ENCODE peak calls at places on chromosomes 13 and 19, in six cellular contexts. One of them, this sample, is unnamed.

GRCh38 chr19:15576526-15577156 is 38.4 kb upstream of the CYP4F8 start:
- DNase-seq in endodermal cell: no peak
- DNase-seq in coronary artery: no peak
- DNase-seq in AG04450: no peak
- DNase-seq in astrocyte: no peak
- DNase-seq in heart right ventricle: no peak
- DNase-seq in this sample: no peak

GRCh38 chr13:59734393-59734792 is 429.3 kb downstream of the DIAPH3 start:
- DNase-seq in coronary artery: no peak
- DNase-seq in astrocyte: no peak
- DNase-seq in heart right ventricle: no peak
- DNase-seq in AG04450: no peak
- DNase-seq in endodermal cell: no peak
- DNase-seq in this sample: no peak

GRCh38 chr19:41945135-41945766 is 13.9 kb downstream of the RABAC1 start:
- DNase-seq in endodermal cell: no peak
- DNase-seq in astrocyte: no peak
- DNase-seq in heart right ventricle: no peak
- DNase-seq in coronary artery: no peak
- DNase-seq in AG04450: no peak
- DNase-seq in this sample: peak

GRCh38 chr13:103694033-103694432 is 627.8 kb upstream of the SLC10A2 start:
- DNase-seq in AG04450: no peak
- DNase-seq in endodermal cell: peak
- DNase-seq in astrocyte: no peak
- DNase-seq in heart right ventricle: no peak
- DNase-seq in coronary artery: no peak
- DNase-seq in this sample: no peak

GRCh38 chr19:15074371-15074770 is 7.6 kb upstream of the OR1I1 start:
- DNase-seq in astrocyte: no peak
- DNase-seq in heart right ventricle: no peak
- DNase-seq in AG04450: no peak
- DNase-seq in coronary artery: no peak
- DNase-seq in endodermal cell: no peak
- DNase-seq in this sample: no peak

GRCh38 chr13:106083620-106084350 is 451.7 kb downstream of the EFNB2 start:
- DNase-seq in heart right ventricle: no peak
- DNase-seq in astrocyte: peak
- DNase-seq in AG04450: no peak
- DNase-seq in coronary artery: no peak
- DNase-seq in endodermal cell: peak
- DNase-seq in this sample: peak

GRCh38 chr13:68988176-68988575 is 1119.5 kb upstream of the ATXN8OS start:
- DNase-seq in AG04450: no peak
- DNase-seq in heart right ventricle: no peak
- DNase-seq in astrocyte: no peak
- DNase-seq in endodermal cell: no peak
- DNase-seq in coronary artery: no peak
- DNase-seq in this sample: no peak

GRCh38 chr19:6260912-6261636 is 18.7 kb downstream of the MLLT1 start:
- DNase-seq in coronary artery: no peak
- DNase-seq in endodermal cell: peak
- DNase-seq in AG04450: no peak
- DNase-seq in heart right ventricle: no peak
- DNase-seq in astrocyte: no peak
- DNase-seq in this sample: no peak

GRCh38 chr19:51129716-51130115 is 5.0 kb downstream of the SIGLEC9 start:
- DNase-seq in endodermal cell: no peak
- DNase-seq in astrocyte: no peak
- DNase-seq in coronary artery: no peak
- DNase-seq in heart right ventricle: no peak
- DNase-seq in AG04450: no peak
- DNase-seq in this sample: no peak

GRCh38 chr13:73857106-73857505 is 277.1 kb downstream of the KLF12 start:
- DNase-seq in endodermal cell: no peak
- DNase-seq in astrocyte: no peak
- DNase-seq in heart right ventricle: no peak
- DNase-seq in AG04450: no peak
- DNase-seq in coronary artery: no peak
- DNase-seq in this sample: no peak

GRCh38 chr13:50898338-50898737 is 11.3 kb upstream of the RNASEH2B start:
- DNase-seq in endodermal cell: no peak
- DNase-seq in heart right ventricle: no peak
- DNase-seq in coronary artery: no peak
- DNase-seq in astrocyte: no peak
- DNase-seq in AG04450: no peak
- DNase-seq in this sample: no peak

GRCh38 chr19:19619121-19619848 is 798 bp upstream of the PBX4 start:
- DNase-seq in astrocyte: no peak
- DNase-seq in AG04450: no peak
- DNase-seq in coronary artery: no peak
- DNase-seq in heart right ventricle: no peak
- DNase-seq in endodermal cell: no peak
- DNase-seq in this sample: no peak

GRCh38 chr19:48121909-48122371 is 11.3 kb upstream of the PLA2G4C start:
- DNase-seq in heart right ventricle: no peak
- DNase-seq in AG04450: no peak
- DNase-seq in astrocyte: no peak
- DNase-seq in endodermal cell: no peak
- DNase-seq in coronary artery: no peak
- DNase-seq in this sample: peak

GRCh38 chr19:50835103-50835784 is 1.9 kb upstream of the KLK15 start:
- DNase-seq in heart right ventricle: no peak
- DNase-seq in AG04450: no peak
- DNase-seq in astrocyte: no peak
- DNase-seq in coronary artery: no peak
- DNase-seq in endodermal cell: no peak
- DNase-seq in this sample: peak

GRCh38 chr19:53355739-53356138 is 9.8 kb upstream of the ZNF525 start:
- DNase-seq in astrocyte: no peak
- DNase-seq in coronary artery: no peak
- DNase-seq in AG04450: no peak
- DNase-seq in endodermal cell: no peak
- DNase-seq in heart right ventricle: no peak
- DNase-seq in this sample: no peak

GRCh38 chr13:85597790-85598500 is 201.3 kb downstream of the SLITRK6 start:
- DNase-seq in endodermal cell: no peak
- DNase-seq in AG04450: peak
- DNase-seq in coronary artery: no peak
- DNase-seq in astrocyte: peak
- DNase-seq in heart right ventricle: no peak
- DNase-seq in this sample: no peak

GRCh38 chr13:71949441-71949840 is 82.4 kb upstream of the DACH1 start:
- DNase-seq in coronary artery: no peak
- DNase-seq in heart right ventricle: no peak
- DNase-seq in astrocyte: no peak
- DNase-seq in endodermal cell: no peak
- DNase-seq in AG04450: no peak
- DNase-seq in this sample: no peak

GRCh38 chr13:48126944-48127814 is 32.3 kb upstream of the MED4 start:
- DNase-seq in astrocyte: peak
- DNase-seq in endodermal cell: peak
- DNase-seq in AG04450: no peak
- DNase-seq in coronary artery: peak
- DNase-seq in heart right ventricle: peak
- DNase-seq in this sample: peak

GRCh38 chr13:106570354-106570822 is 2.5 kb upstream of the ARGLU1 start:
- DNase-seq in astrocyte: peak
- DNase-seq in AG04450: no peak
- DNase-seq in heart right ventricle: peak
- DNase-seq in endodermal cell: peak
- DNase-seq in coronary artery: peak
- DNase-seq in this sample: peak

GRCh38 chr13:62629618-62630017 is 1214.0 kb upstream of the PCDH20 start:
- DNase-seq in AG04450: no peak
- DNase-seq in endodermal cell: no peak
- DNase-seq in coronary artery: no peak
- DNase-seq in astrocyte: no peak
- DNase-seq in heart right ventricle: no peak
- DNase-seq in this sample: no peak

GRCh38 chr19:14337510-14337909 is 43.7 kb upstream of the ADGRE5 start:
- DNase-seq in heart right ventricle: no peak
- DNase-seq in endodermal cell: peak
- DNase-seq in astrocyte: no peak
- DNase-seq in coronary artery: no peak
- DNase-seq in AG04450: no peak
- DNase-seq in this sample: no peak

GRCh38 chr19:5147074-5147970 is 178.4 kb downstream of the KDM4B start:
- DNase-seq in astrocyte: no peak
- DNase-seq in AG04450: no peak
- DNase-seq in heart right ventricle: no peak
- DNase-seq in endodermal cell: no peak
- DNase-seq in coronary artery: no peak
- DNase-seq in this sample: no peak

GRCh38 chr19:8468761-8469458 is 24.1 kb downstream of the HNRNPM start:
- DNase-seq in heart right ventricle: no peak
- DNase-seq in coronary artery: no peak
- DNase-seq in AG04450: peak
- DNase-seq in endodermal cell: no peak
- DNase-seq in astrocyte: peak
- DNase-seq in this sample: no peak

GRCh38 chr13:64428196-64428595 is 2801.9 kb downstream of the PCDH9 start:
- DNase-seq in AG04450: peak
- DNase-seq in coronary artery: no peak
- DNase-seq in astrocyte: peak
- DNase-seq in endodermal cell: no peak
- DNase-seq in heart right ventricle: no peak
- DNase-seq in this sample: no peak

GRCh38 chr13:94978516-94978915 is 266.2 kb upstream of the SOX21 start:
- DNase-seq in AG04450: no peak
- DNase-seq in endodermal cell: no peak
- DNase-seq in heart right ventricle: no peak
- DNase-seq in coronary artery: no peak
- DNase-seq in astrocyte: no peak
- DNase-seq in this sample: no peak

GRCh38 chr19:28556371-28556770 is 656.6 kb downstream of the UQCRFS1 start:
- DNase-seq in endodermal cell: peak
- DNase-seq in coronary artery: no peak
- DNase-seq in AG04450: no peak
- DNase-seq in astrocyte: no peak
- DNase-seq in heart right ventricle: no peak
- DNase-seq in this sample: no peak

GRCh38 chr13:104962411-104962810 is 1573.1 kb downstream of the EFNB2 start:
- DNase-seq in AG04450: no peak
- DNase-seq in endodermal cell: no peak
- DNase-seq in heart right ventricle: no peak
- DNase-seq in astrocyte: no peak
- DNase-seq in coronary artery: no peak
- DNase-seq in this sample: no peak

GRCh38 chr13:41561179-41561578 is 103.8 kb downstream of the RGCC start:
- DNase-seq in coronary artery: no peak
- DNase-seq in heart right ventricle: no peak
- DNase-seq in AG04450: no peak
- DNase-seq in astrocyte: peak
- DNase-seq in endodermal cell: no peak
- DNase-seq in this sample: peak

DNA sequence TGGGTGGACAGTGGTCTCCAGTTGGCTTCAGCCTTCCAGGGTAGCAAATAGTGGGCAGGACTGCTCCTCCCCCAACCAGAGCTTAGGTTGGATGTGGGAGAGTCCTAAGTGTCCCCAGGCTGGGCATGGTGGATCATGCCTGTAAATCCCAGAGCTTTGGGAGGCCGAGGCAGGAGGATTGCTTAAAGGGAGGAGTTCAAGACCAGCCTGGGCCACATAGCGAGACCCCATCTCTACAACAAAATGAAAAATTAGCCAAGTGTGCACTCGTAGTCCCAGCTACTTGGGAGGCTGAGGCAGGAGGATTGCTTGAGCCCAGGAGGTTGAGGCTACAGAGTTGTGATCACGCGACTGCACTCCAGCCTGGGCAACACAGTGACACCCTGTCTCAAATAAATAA is 7.4 kb downstream of the RRAS start:
- DNase-seq in endodermal cell: no peak
- DNase-seq in heart right ventricle: no peak
- DNase-seq in astrocyte: no peak
- DNase-seq in coronary artery: no peak
- DNase-seq in AG04450: no peak
- DNase-seq in this sample: no peak
- TF ChIP-seq CTCF in endodermal cell: no peak
- TF ChIP-seq CTCF in heart right ventricle: no peak
- TF ChIP-seq CTCF in astrocyte: no peak
- TF ChIP-seq CTCF in coronary artery: no peak
- TF ChIP-seq CTCF in AG04450: no peak
- TF ChIP-seq CTCF in this sample: no peak

DNA sequence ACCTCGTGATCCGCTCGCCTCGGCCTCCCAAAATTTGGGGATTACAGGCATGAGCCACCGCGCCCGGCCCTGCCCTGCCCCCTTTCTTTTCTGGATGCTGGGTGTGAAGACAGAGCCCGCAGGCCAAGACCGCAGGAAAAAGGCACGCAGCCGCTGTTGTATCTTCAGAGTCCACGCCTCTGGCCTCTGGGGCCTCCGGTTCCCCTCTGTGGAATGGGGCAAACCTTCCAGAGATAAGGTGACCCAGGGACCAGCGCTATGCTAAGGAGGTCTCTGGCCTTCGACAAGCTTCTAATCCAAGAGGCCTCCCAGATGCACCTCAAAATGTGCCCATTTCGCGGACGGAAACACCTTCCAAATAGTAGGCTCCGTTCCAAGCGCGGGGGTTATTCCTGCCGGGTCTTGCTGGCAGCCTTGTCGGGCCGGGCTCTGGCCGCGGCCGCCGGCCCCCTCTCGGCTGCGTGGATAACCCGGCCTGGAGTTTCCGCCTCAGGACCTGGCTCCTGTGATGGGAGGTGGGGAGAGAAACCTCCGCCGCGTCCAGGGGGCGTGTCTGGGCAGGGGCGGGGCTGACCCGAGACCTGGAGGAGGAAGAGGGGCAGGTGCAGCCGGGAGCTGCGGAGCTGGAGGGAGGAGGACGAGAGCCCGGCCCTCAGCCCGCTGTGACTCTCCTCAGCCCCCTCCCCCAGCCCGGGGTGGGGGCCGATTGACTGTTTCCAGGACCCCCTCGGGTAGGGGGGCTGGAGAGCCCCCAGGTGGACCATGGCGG is 13.1 kb downstream of the TJP3 start:
- DNase-seq in heart right ventricle: peak
- DNase-seq in AG04450: peak
- DNase-seq in endodermal cell: peak
- DNase-seq in coronary artery: peak
- DNase-seq in astrocyte: peak
- DNase-seq in this sample: peak
- H3K4me3 ChIP-seq in heart right ventricle: no peak
- H3K4me3 ChIP-seq in AG04450: no peak
- H3K4me3 ChIP-seq in endodermal cell: peak
- H3K4me3 ChIP-seq in coronary artery: peak
- H3K4me3 ChIP-seq in astrocyte: no peak
- H3K4me3 ChIP-seq in this sample: peak

GRCh38 chr19:44587863-44588752 is 25.3 kb upstream of the IGSF23 start:
- DNase-seq in AG04450: peak
- DNase-seq in astrocyte: peak
- DNase-seq in endodermal cell: no peak
- DNase-seq in heart right ventricle: no peak
- DNase-seq in coronary artery: no peak
- DNase-seq in this sample: no peak
- TF ChIP-seq CTCF in AG04450: peak
- TF ChIP-seq CTCF in astrocyte: peak
- TF ChIP-seq CTCF in endodermal cell: no peak
- TF ChIP-seq CTCF in heart right ventricle: peak
- TF ChIP-seq CTCF in coronary artery: no peak
- TF ChIP-seq CTCF in this sample: no peak

GRCh38 chr13:76225815-76226489 is 589.8 kb downstream of the LMO7 start:
- DNase-seq in endodermal cell: no peak
- DNase-seq in astrocyte: peak
- DNase-seq in AG04450: peak
- DNase-seq in heart right ventricle: peak
- DNase-seq in coronary artery: no peak
- DNase-seq in this sample: no peak
- H3K4me3 ChIP-seq in endodermal cell: no peak
- H3K4me3 ChIP-seq in astrocyte: no peak
- H3K4me3 ChIP-seq in AG04450: no peak
- H3K4me3 ChIP-seq in heart right ventricle: no peak
- H3K4me3 ChIP-seq in coronary artery: no peak
- H3K4me3 ChIP-seq in this sample: no peak

This sample was measured in thyroid gland.